ENCODE peak calls at places on chromosomes 11 and 22, in five cellular contexts. M is astrocyte of the spinal cord, X is A673, D is Calu3, Q is WTC11. V is an unnamed sample.

GRCh38 chr22:20102203-20102780 is 13.6 kb upstream of the RANBP1 start:
- DNase-seq in M (no peak), X (no peak), D (no peak), Q (no peak), V (no peak)

GRCh38 chr22:48888466-48889208 is 939.0 kb downstream of the BRD1 start:
- DNase-seq in M (no peak), X (no peak), D (no peak), Q (no peak), V (no peak)

GRCh38 chr11:134277176-134278001 is 1.2 kb downstream of the GLB1L3 start:
- DNase-seq in M (no peak), X (no peak), D (no peak), Q (peak), V (no peak)

GRCh38 chr11:67287355-67288197 is 1.5 kb upstream of the ANKRD13D start:
- DNase-seq in M (no peak), X (no peak), D (no peak), Q (no peak), V (no peak)

GRCh38 chr11:88484873-88485621 is 147.5 kb upstream of the CTSC start:
- DNase-seq in M (no peak), X (peak), D (peak), Q (peak), V (peak)

GRCh38 chr22:49232319-49233067 is 595.2 kb downstream of the BRD1 start:
- DNase-seq in M (no peak), X (no peak), D (no peak), Q (no peak), V (no peak)

GRCh38 chr11:28107331-28107725 is 628 bp downstream of the KIF18A start:
- DNase-seq in M (no peak), X (no peak), D (no peak), Q (no peak), V (no peak)

GRCh38 chr11:10396771-10397170 is 58.3 kb upstream of the AMPD3 start:
- DNase-seq in M (no peak), X (no peak), D (no peak), Q (no peak), V (no peak)

GRCh38 chr22:23609983-23610781 is 21.9 kb downstream of the DRICH1 start:
- DNase-seq in M (no peak), X (no peak), D (no peak), Q (no peak), V (no peak)

GRCh38 chr22:22394589-22394988 is 114.0 kb downstream of the ZNF280B start:
- DNase-seq in M (no peak), X (no peak), D (no peak), Q (no peak), V (no peak)

GRCh38 chr11:31610544-31610943 is 101.0 kb downstream of the ELP4 start:
- DNase-seq in M (no peak), X (no peak), D (no peak), Q (no peak), V (no peak)

GRCh38 chr11:31141804-31142203 is 227.7 kb downstream of the DCDC1 start:
- DNase-seq in M (no peak), X (no peak), D (no peak), Q (no peak), V (no peak)

GRCh38 chr11:83051760-83052671 is 19.7 kb downstream of the RAB30 start:
- DNase-seq in M (peak), X (no peak), D (no peak), Q (no peak), V (peak)

GRCh38 chr11:6240139-6240538 is 1.2 kb downstream of the CNGA4 start:
- DNase-seq in M (no peak), X (no peak), D (no peak), Q (no peak), V (no peak)

GRCh38 chr11:57476223-57476882 is 16.0 kb downstream of the RTN4RL2 start:
- DNase-seq in M (no peak), X (no peak), D (no peak), Q (peak), V (no peak)

GRCh38 chr22:23128269-23129108 is 13.3 kb downstream of the RSPH14 start:
- DNase-seq in M (peak), X (peak), D (peak), Q (peak), V (peak)

GRCh38 chr11:11407065-11407737 is 54.2 kb upstream of the CSNK2A3 start:
- DNase-seq in M (no peak), X (no peak), D (no peak), Q (no peak), V (no peak)

GRCh38 chr11:18650859-18651557 is 16.9 kb upstream of the SPTY2D1 start:
- DNase-seq in M (peak), X (peak), D (peak), Q (peak), V (peak)
- TF ChIP-seq CTCF in M (peak), X (peak), D (peak), Q (peak), V (peak)

GRCh38 chr11:114478768-114479167 is 39.5 kb downstream of the REXO2 start:
- DNase-seq in M (peak), X (peak), D (no peak), Q (no peak), V (peak)
- TF ChIP-seq CTCF in M (no peak), X (no peak), D (no peak), Q (no peak), V (no peak)

DNA sequence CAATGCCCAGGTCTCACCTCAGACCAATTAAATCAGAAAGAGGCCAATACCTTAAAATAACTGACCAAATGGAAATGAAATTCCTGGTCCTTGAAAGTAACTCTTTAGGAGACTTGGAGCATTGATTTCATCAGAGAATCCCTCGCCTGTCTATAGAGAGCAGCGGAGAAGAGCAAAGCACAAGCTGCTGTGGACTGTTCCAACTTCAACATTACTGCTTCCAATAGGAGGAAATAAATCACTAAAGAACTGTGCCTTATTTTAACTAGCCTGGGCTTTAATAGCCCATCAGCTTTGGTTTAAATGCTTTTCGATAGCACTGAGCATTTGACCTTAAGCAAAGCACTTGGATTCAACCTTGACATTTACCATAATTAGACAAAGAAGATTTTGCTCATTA is 32.0 kb upstream of the FJX1 start:
- DNase-seq in M (no peak), X (no peak), D (no peak), Q (no peak), V (no peak)
- TF ChIP-seq CTCF in M (no peak), X (no peak), D (no peak), Q (no peak), V (no peak)

GRCh38 chr11:1759851-1760220 is 3.9 kb downstream of the CTSD start:
- DNase-seq in M (no peak), X (no peak), D (no peak), Q (no peak), V (no peak)

GRCh38 chr11:1756791-1757771 is 6.6 kb downstream of the CTSD start:
- DNase-seq in M (no peak), X (no peak), D (no peak), Q (no peak), V (no peak)

GRCh38 chr11:1757861-1758610 is 5.7 kb downstream of the CTSD start:
- DNase-seq in M (no peak), X (no peak), D (no peak), Q (no peak), V (no peak)

GRCh38 chr11:1759151-1759850 is 4.4 kb downstream of the CTSD start:
- DNase-seq in M (no peak), X (no peak), D (no peak), Q (no peak), V (no peak)

GRCh38 chr11:1758611-1759150 is 5.0 kb downstream of the CTSD start:
- DNase-seq in M (no peak), X (no peak), D (no peak), Q (no peak), V (no peak)
- TF ChIP-seq CTCF in M (no peak), X (no peak), D (no peak), Q (no peak), V (no peak)